ENCODE peak calls at places on chromosomes 11 and 22, in five cellular contexts. V is HCT116, N is spleen, U is prostate gland, W is uterus. Y is an unnamed sample.

GRCh38 chr11:6248248-6248647 is 9.4 kb downstream of the CNGA4 start:
- DNase-seq in V (no peak), N (no peak), U (no peak), W (no peak), Y (no peak)

GRCh38 chr22:37775785-37776638 is 31.7 kb upstream of the GCAT start:
- DNase-seq in V (no peak), N (no peak), U (no peak), W (no peak), Y (no peak)

GRCh38 chr22:20422965-20423635 is 14.5 kb downstream of the SCARF2 start:
- DNase-seq in V (no peak), N (peak), U (no peak), W (no peak), Y (no peak)

GRCh38 chr11:18013790-18014507 is 1.1 kb upstream of the SERGEF start:
- DNase-seq in V (no peak), N (no peak), U (no peak), W (no peak), Y (no peak)

GRCh38 chr11:71201936-71202597 is 50.3 kb downstream of the SHANK2 start:
- DNase-seq in V (no peak), N (peak), U (no peak), W (no peak), Y (no peak)

GRCh38 chr11:128482512-128483191 is 104.7 kb downstream of the ETS1 start:
- DNase-seq in V (no peak), N (no peak), U (no peak), W (no peak), Y (no peak)

GRCh38 chr11:74070713-74071506 is 62.0 kb upstream of the UCP3 start:
- DNase-seq in V (no peak), N (no peak), U (peak), W (no peak), Y (no peak)

GRCh38 chr22:27867114-27867957 is 51.7 kb downstream of the PITPNB start:
- DNase-seq in V (no peak), N (no peak), U (no peak), W (no peak), Y (no peak)

GRCh38 chr11:122559734-122560382 is 95.7 kb upstream of the UBASH3B start:
- DNase-seq in V (peak), N (no peak), U (no peak), W (no peak), Y (no peak)

GRCh38 chr11:36618025-36618700 is 20.1 kb upstream of the RAG2 start:
- DNase-seq in V (no peak), N (no peak), U (no peak), W (no peak), Y (no peak)

GRCh38 chr11:14967581-14968214 is 4.5 kb downstream of the CALCA start:
- DNase-seq in V (no peak), N (no peak), U (no peak), W (no peak), Y (no peak)

GRCh38 chr11:16605440-16605970 is 132.9 kb upstream of the C11orf58 start:
- DNase-seq in V (no peak), N (peak), U (no peak), W (peak), Y (no peak)

GRCh38 chr11:71927813-71928738 is at the start of gene XNDC1N:
- DNase-seq in V (peak), N (peak), U (peak), W (peak), Y (no peak)

GRCh38 chr22:17443413-17444203 is 74.3 kb downstream of the CECR2 start:
- DNase-seq in V (no peak), N (no peak), U (no peak), W (no peak), Y (no peak)

GRCh38 chr22:37320726-37321286 is 38.5 kb downstream of the CYTH4 start:
- DNase-seq in V (no peak), N (no peak), U (no peak), W (no peak), Y (no peak)

GRCh38 chr11:83573097-83573496 is 286.9 kb upstream of the CCDC90B start:
- DNase-seq in V (no peak), N (no peak), U (no peak), W (no peak), Y (no peak)

GRCh38 chr11:33437529-33437928 is 180.3 kb downstream of the HIPK3 start:
- DNase-seq in V (no peak), N (no peak), U (no peak), W (no peak), Y (no peak)

GRCh38 chr11:65556470-65557279 is 1.5 kb downstream of the LTBP3 start:
- DNase-seq in V (no peak), N (no peak), U (no peak), W (no peak), Y (no peak)

GRCh38 chr22:35219012-35219411 is 38.3 kb upstream of the HMGXB4 start:
- DNase-seq in V (peak), N (no peak), U (no peak), W (no peak), Y (no peak)

GRCh38 chr11:120928506-120929062 is 95.3 kb upstream of the TBCEL start:
- DNase-seq in V (no peak), N (no peak), U (no peak), W (no peak), Y (no peak)

GRCh38 chr11:96621161-96621560 is 231.3 kb downstream of the JRKL start:
- DNase-seq in V (no peak), N (no peak), U (no peak), W (no peak), Y (no peak)

GRCh38 chr11:13134886-13135285 is 125.8 kb downstream of the RASSF10 start:
- DNase-seq in V (no peak), N (no peak), U (no peak), W (no peak), Y (no peak)

GRCh38 chr11:117837070-117837776 is 12.7 kb upstream of the FXYD2 start:
- DNase-seq in V (no peak), N (peak), U (no peak), W (peak), Y (no peak)

GRCh38 chr22:29325785-29326315 is 10.4 kb upstream of the RASL10A start:
- DNase-seq in V (no peak), N (no peak), U (no peak), W (no peak), Y (no peak)

GRCh38 chr22:35195821-35196220 is 61.5 kb upstream of the HMGXB4 start:
- DNase-seq in V (no peak), N (no peak), U (no peak), W (no peak), Y (no peak)

GRCh38 chr11:11413776-11414175 is 60.7 kb upstream of the CSNK2A3 start:
- DNase-seq in V (no peak), N (no peak), U (peak), W (no peak), Y (no peak)

GRCh38 chr11:73521621-73522020 is 76.3 kb downstream of the FAM168A start:
- DNase-seq in V (peak), N (no peak), U (no peak), W (no peak), Y (no peak)

GRCh38 chr11:114416441-114416928 is 16.0 kb downstream of the RBM7 start:
- DNase-seq in V (no peak), N (no peak), U (no peak), W (no peak), Y (no peak)

GRCh38 chr22:36237462-36238347 is 1.6 kb downstream of the APOL2 start:
- DNase-seq in V (no peak), N (no peak), U (no peak), W (no peak), Y (no peak)

GRCh38 chr11:57614234-57614772 is 16.8 kb downstream of the SERPING1 start:
- DNase-seq in V (no peak), N (no peak), U (no peak), W (no peak), Y (no peak)

GRCh38 chr11:43962383-43962969 is 20.0 kb downstream of the C11orf96 start:
- DNase-seq in V (no peak), N (no peak), U (no peak), W (peak), Y (no peak)

GRCh38 chr11:64227405-64227956 is 1.4 kb downstream of the NUDT22 start:
- DNase-seq in V (no peak), N (peak), U (no peak), W (peak), Y (no peak)
- H3K4me3 ChIP-seq in V (peak), N (peak), U (peak), W (no peak), Y (peak)

GRCh38 chr11:93031386-93031785 is 61.9 kb downstream of the MTNR1B start:
- DNase-seq in V (no peak), N (no peak), U (no peak), W (no peak), Y (no peak)

GRCh38 chr11:93032580-93032979 is 63.1 kb downstream of the MTNR1B start:
- DNase-seq in V (no peak), N (no peak), U (no peak), W (no peak), Y (no peak)

GRCh38 chr11:93034640-93035039 is 65.2 kb downstream of the MTNR1B start:
- DNase-seq in V (no peak), N (no peak), U (no peak), W (no peak), Y (no peak)

GRCh38 chr11:93033093-93033492 is 63.6 kb downstream of the MTNR1B start:
- DNase-seq in V (no peak), N (no peak), U (no peak), W (no peak), Y (no peak)

GRCh38 chr11:93034031-93034430 is 64.6 kb downstream of the MTNR1B start:
- DNase-seq in V (no peak), N (no peak), U (no peak), W (no peak), Y (no peak)
- TF ChIP-seq CTCF in V (no peak), N (no peak), U (no peak), W (no peak), Y (no peak)

GRCh38 chr11:95230054-95231034 is 658 bp downstream of the SESN3 start:
- DNase-seq in V (no peak), N (no peak), U (peak), W (peak), Y (no peak)

GRCh38 chr11:95229199-95230053 is 1.6 kb downstream of the SESN3 start:
- DNase-seq in V (no peak), N (peak), U (no peak), W (no peak), Y (no peak)

GRCh38 chr11:95231126-95231880 is at the start of gene SESN3:
- DNase-seq in V (peak), N (peak), U (peak), W (peak), Y (peak)

GRCh38 chr11:95231881-95232605 is 1.0 kb upstream of the SESN3 start:
- DNase-seq in V (no peak), N (peak), U (peak), W (peak), Y (peak)

GRCh38 chr11:95232666-95233065 is 1.7 kb upstream of the SESN3 start:
- DNase-seq in V (no peak), N (no peak), U (no peak), W (no peak), Y (no peak)
- H3K27ac ChIP-seq in V (no peak), N (peak), U (peak), W (peak), Y (peak)

DNA sequence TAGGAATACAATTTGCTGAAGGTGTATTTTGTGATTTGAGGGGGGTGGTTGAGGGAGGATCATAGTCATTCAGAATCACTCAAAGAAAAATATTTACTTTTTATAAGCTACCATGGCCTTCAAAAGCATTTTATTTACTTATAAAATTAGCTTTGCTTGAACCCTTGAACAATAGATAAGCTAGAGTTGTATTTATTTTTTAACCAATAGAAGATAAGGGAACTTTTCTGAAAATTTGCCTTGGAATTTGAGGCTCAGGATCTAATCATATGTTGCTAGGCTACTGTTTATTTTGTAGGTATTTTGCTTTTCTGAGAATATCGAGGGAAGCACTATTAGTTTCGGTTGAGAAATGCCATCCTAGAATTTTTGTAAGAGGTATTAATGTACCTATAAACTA is 82.1 kb downstream of the EMSY start:
- DNase-seq in V (no peak), N (no peak), U (no peak), W (no peak), Y (no peak)
- H3K4me3 ChIP-seq in V (no peak), N (no peak), U (no peak), W (no peak), Y (no peak)

GRCh38 chr11:34599406-34599901 is 21.4 kb upstream of the EHF start:
- DNase-seq in V (peak), N (no peak), U (no peak), W (no peak), Y (no peak)
- TF ChIP-seq CTCF in V (no peak), N (no peak), U (no peak), W (no peak), Y (no peak)

DNA sequence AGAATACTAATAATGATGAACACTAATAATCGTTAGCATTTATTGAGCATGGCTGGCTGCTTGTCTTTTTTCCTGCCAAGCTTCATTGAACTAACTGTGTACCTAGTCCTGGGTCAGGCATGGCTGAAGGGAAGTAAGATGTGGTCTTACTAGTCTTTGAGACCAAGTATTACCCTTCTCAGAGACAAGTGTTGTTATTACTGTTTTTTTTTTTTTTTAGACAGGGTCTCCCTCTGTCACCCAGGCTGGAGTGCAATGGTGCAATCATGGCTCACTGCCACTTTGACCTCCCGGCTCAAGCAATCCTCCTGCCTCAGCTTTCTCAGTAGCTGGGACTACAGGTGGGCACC is 4.6 kb downstream of the ST14 start:
- DNase-seq in V (no peak), N (no peak), U (no peak), W (no peak), Y (no peak)
- H3K27ac ChIP-seq in V (peak), N (no peak), U (no peak), W (no peak), Y (peak)